ENCODE peak calls at places on chromosome 3, in seven cellular contexts. One of them, this sample, is unnamed.

GRCh38 chr3:185815391-185816282 is 9.2 kb downstream of the IGF2BP2 start:
- DNase-seq in fibroblast of the aortic adventitia: no peak
- DNase-seq in upper lobe of right lung: no peak
- DNase-seq in RWPE2: no peak
- DNase-seq in BE2C: no peak
- DNase-seq in suprapubic skin: no peak
- DNase-seq in cardiac muscle cell: no peak
- DNase-seq in this sample: no peak

GRCh38 chr3:23041918-23042696 is 161.0 kb upstream of the UBE2E2 start:
- DNase-seq in RWPE2: no peak
- DNase-seq in cardiac muscle cell: no peak
- DNase-seq in BE2C: no peak
- DNase-seq in suprapubic skin: no peak
- DNase-seq in upper lobe of right lung: no peak
- DNase-seq in fibroblast of the aortic adventitia: peak
- DNase-seq in this sample: no peak

GRCh38 chr3:188187055-188187454 is 33.1 kb downstream of the LPP start:
- DNase-seq in suprapubic skin: no peak
- DNase-seq in upper lobe of right lung: no peak
- DNase-seq in BE2C: no peak
- DNase-seq in RWPE2: no peak
- DNase-seq in cardiac muscle cell: no peak
- DNase-seq in fibroblast of the aortic adventitia: no peak
- DNase-seq in this sample: no peak

GRCh38 chr3:23726811-23727548 is 78.8 kb upstream of the UBE2E1 start:
- DNase-seq in BE2C: no peak
- DNase-seq in cardiac muscle cell: no peak
- DNase-seq in upper lobe of right lung: no peak
- DNase-seq in suprapubic skin: no peak
- DNase-seq in RWPE2: no peak
- DNase-seq in fibroblast of the aortic adventitia: no peak
- DNase-seq in this sample: no peak

GRCh38 chr3:189908646-189909045 is 212.1 kb downstream of the P3H2 start:
- DNase-seq in cardiac muscle cell: no peak
- DNase-seq in BE2C: no peak
- DNase-seq in fibroblast of the aortic adventitia: peak
- DNase-seq in suprapubic skin: no peak
- DNase-seq in upper lobe of right lung: no peak
- DNase-seq in RWPE2: peak
- DNase-seq in this sample: peak

GRCh38 chr3:97841304-97841703 is 19.5 kb downstream of the CRYBG3 start:
- DNase-seq in RWPE2: no peak
- DNase-seq in fibroblast of the aortic adventitia: no peak
- DNase-seq in BE2C: no peak
- DNase-seq in cardiac muscle cell: no peak
- DNase-seq in suprapubic skin: no peak
- DNase-seq in upper lobe of right lung: no peak
- DNase-seq in this sample: no peak

GRCh38 chr3:10511809-10512494 is 6.6 kb upstream of the ATP2B2 start:
- DNase-seq in upper lobe of right lung: no peak
- DNase-seq in cardiac muscle cell: no peak
- DNase-seq in BE2C: no peak
- DNase-seq in RWPE2: no peak
- DNase-seq in suprapubic skin: no peak
- DNase-seq in fibroblast of the aortic adventitia: peak
- DNase-seq in this sample: peak

GRCh38 chr3:111858641-111859040 is 424 bp upstream of the PHLDB2 start:
- DNase-seq in BE2C: no peak
- DNase-seq in cardiac muscle cell: no peak
- DNase-seq in fibroblast of the aortic adventitia: no peak
- DNase-seq in upper lobe of right lung: no peak
- DNase-seq in suprapubic skin: no peak
- DNase-seq in RWPE2: no peak
- DNase-seq in this sample: no peak

GRCh38 chr3:136255672-136256406 is 5.7 kb downstream of the PCCB start:
- DNase-seq in cardiac muscle cell: no peak
- DNase-seq in BE2C: no peak
- DNase-seq in upper lobe of right lung: no peak
- DNase-seq in fibroblast of the aortic adventitia: no peak
- DNase-seq in RWPE2: no peak
- DNase-seq in suprapubic skin: no peak
- DNase-seq in this sample: no peak

GRCh38 chr3:69364354-69364753 is 21.5 kb downstream of the FRMD4B start:
- DNase-seq in RWPE2: peak
- DNase-seq in cardiac muscle cell: no peak
- DNase-seq in upper lobe of right lung: no peak
- DNase-seq in fibroblast of the aortic adventitia: no peak
- DNase-seq in suprapubic skin: no peak
- DNase-seq in BE2C: peak
- DNase-seq in this sample: peak

GRCh38 chr3:197454014-197454413 is 101.8 kb downstream of the BDH1 start:
- DNase-seq in upper lobe of right lung: peak
- DNase-seq in suprapubic skin: no peak
- DNase-seq in cardiac muscle cell: no peak
- DNase-seq in RWPE2: no peak
- DNase-seq in fibroblast of the aortic adventitia: peak
- DNase-seq in BE2C: peak
- DNase-seq in this sample: no peak

GRCh38 chr3:123068227-123069020 is 1.6 kb downstream of the PDIA5 start:
- DNase-seq in suprapubic skin: no peak
- DNase-seq in BE2C: peak
- DNase-seq in cardiac muscle cell: no peak
- DNase-seq in upper lobe of right lung: no peak
- DNase-seq in RWPE2: no peak
- DNase-seq in fibroblast of the aortic adventitia: peak
- DNase-seq in this sample: no peak

GRCh38 chr3:113261996-113262665 is 50.8 kb downstream of the BOC start:
- DNase-seq in RWPE2: no peak
- DNase-seq in upper lobe of right lung: no peak
- DNase-seq in fibroblast of the aortic adventitia: peak
- DNase-seq in suprapubic skin: no peak
- DNase-seq in BE2C: no peak
- DNase-seq in cardiac muscle cell: no peak
- DNase-seq in this sample: no peak

GRCh38 chr3:53881691-53882593 is at the start of gene ACTR8:
- DNase-seq in suprapubic skin: peak
- DNase-seq in fibroblast of the aortic adventitia: peak
- DNase-seq in upper lobe of right lung: peak
- DNase-seq in cardiac muscle cell: peak
- DNase-seq in RWPE2: peak
- DNase-seq in BE2C: peak
- DNase-seq in this sample: peak

GRCh38 chr3:128153156-128154011 is at the start of gene EEFSEC:
- DNase-seq in upper lobe of right lung: peak
- DNase-seq in BE2C: peak
- DNase-seq in fibroblast of the aortic adventitia: peak
- DNase-seq in RWPE2: peak
- DNase-seq in cardiac muscle cell: peak
- DNase-seq in suprapubic skin: peak
- DNase-seq in this sample: peak

GRCh38 chr3:111045564-111045963 is 26.1 kb upstream of the NECTIN3 start:
- DNase-seq in upper lobe of right lung: no peak
- DNase-seq in suprapubic skin: no peak
- DNase-seq in cardiac muscle cell: no peak
- DNase-seq in fibroblast of the aortic adventitia: no peak
- DNase-seq in BE2C: no peak
- DNase-seq in RWPE2: no peak
- DNase-seq in this sample: peak

GRCh38 chr3:17946619-17947018 is 204.2 kb upstream of the TBC1D5 start:
- DNase-seq in fibroblast of the aortic adventitia: no peak
- DNase-seq in BE2C: no peak
- DNase-seq in RWPE2: no peak
- DNase-seq in upper lobe of right lung: no peak
- DNase-seq in cardiac muscle cell: peak
- DNase-seq in suprapubic skin: no peak
- DNase-seq in this sample: no peak

GRCh38 chr3:42526616-42527367 is 24.3 kb downstream of the VIPR1 start:
- DNase-seq in BE2C: no peak
- DNase-seq in cardiac muscle cell: peak
- DNase-seq in fibroblast of the aortic adventitia: no peak
- DNase-seq in suprapubic skin: no peak
- DNase-seq in upper lobe of right lung: no peak
- DNase-seq in RWPE2: no peak
- DNase-seq in this sample: no peak

GRCh38 chr3:140601881-140602280 is 76.0 kb upstream of the TRIM42 start:
- DNase-seq in fibroblast of the aortic adventitia: no peak
- DNase-seq in RWPE2: no peak
- DNase-seq in cardiac muscle cell: no peak
- DNase-seq in suprapubic skin: no peak
- DNase-seq in BE2C: no peak
- DNase-seq in upper lobe of right lung: no peak
- DNase-seq in this sample: no peak

GRCh38 chr3:141659821-141660597 is 78.1 kb upstream of the RNF7 start:
- DNase-seq in fibroblast of the aortic adventitia: peak
- DNase-seq in cardiac muscle cell: peak
- DNase-seq in suprapubic skin: no peak
- DNase-seq in upper lobe of right lung: peak
- DNase-seq in BE2C: peak
- DNase-seq in RWPE2: no peak
- DNase-seq in this sample: peak

GRCh38 chr3:138180375-138181029 is 5.8 kb upstream of the DBR1 start:
- DNase-seq in suprapubic skin: no peak
- DNase-seq in BE2C: peak
- DNase-seq in upper lobe of right lung: no peak
- DNase-seq in fibroblast of the aortic adventitia: peak
- DNase-seq in RWPE2: no peak
- DNase-seq in cardiac muscle cell: peak
- DNase-seq in this sample: peak

GRCh38 chr3:144003051-144003450 is 31.4 kb downstream of the DIPK2A start:
- DNase-seq in cardiac muscle cell: no peak
- DNase-seq in BE2C: no peak
- DNase-seq in RWPE2: no peak
- DNase-seq in fibroblast of the aortic adventitia: no peak
- DNase-seq in upper lobe of right lung: no peak
- DNase-seq in suprapubic skin: no peak
- DNase-seq in this sample: no peak

GRCh38 chr3:177705976-177706866 is 508.9 kb upstream of the TBL1XR1 start:
- DNase-seq in upper lobe of right lung: no peak
- DNase-seq in suprapubic skin: no peak
- DNase-seq in cardiac muscle cell: no peak
- DNase-seq in RWPE2: no peak
- DNase-seq in BE2C: no peak
- DNase-seq in fibroblast of the aortic adventitia: peak
- DNase-seq in this sample: no peak

GRCh38 chr3:124034016-124034808 is 42.3 kb upstream of the ROPN1 start:
- DNase-seq in suprapubic skin: no peak
- DNase-seq in RWPE2: no peak
- DNase-seq in BE2C: peak
- DNase-seq in cardiac muscle cell: peak
- DNase-seq in fibroblast of the aortic adventitia: peak
- DNase-seq in upper lobe of right lung: peak
- DNase-seq in this sample: peak

GRCh38 chr3:129656659-129657247 is 50.3 kb upstream of the PLXND1 start:
- DNase-seq in cardiac muscle cell: no peak
- DNase-seq in suprapubic skin: no peak
- DNase-seq in upper lobe of right lung: no peak
- DNase-seq in fibroblast of the aortic adventitia: peak
- DNase-seq in RWPE2: no peak
- DNase-seq in BE2C: no peak
- DNase-seq in this sample: no peak
- H3K4me3 ChIP-seq in cardiac muscle cell: no peak
- H3K4me3 ChIP-seq in suprapubic skin: no peak
- H3K4me3 ChIP-seq in upper lobe of right lung: no peak
- H3K4me3 ChIP-seq in fibroblast of the aortic adventitia: no peak
- H3K4me3 ChIP-seq in RWPE2: no peak
- H3K4me3 ChIP-seq in BE2C: no peak
- H3K4me3 ChIP-seq in this sample: no peak

DNA sequence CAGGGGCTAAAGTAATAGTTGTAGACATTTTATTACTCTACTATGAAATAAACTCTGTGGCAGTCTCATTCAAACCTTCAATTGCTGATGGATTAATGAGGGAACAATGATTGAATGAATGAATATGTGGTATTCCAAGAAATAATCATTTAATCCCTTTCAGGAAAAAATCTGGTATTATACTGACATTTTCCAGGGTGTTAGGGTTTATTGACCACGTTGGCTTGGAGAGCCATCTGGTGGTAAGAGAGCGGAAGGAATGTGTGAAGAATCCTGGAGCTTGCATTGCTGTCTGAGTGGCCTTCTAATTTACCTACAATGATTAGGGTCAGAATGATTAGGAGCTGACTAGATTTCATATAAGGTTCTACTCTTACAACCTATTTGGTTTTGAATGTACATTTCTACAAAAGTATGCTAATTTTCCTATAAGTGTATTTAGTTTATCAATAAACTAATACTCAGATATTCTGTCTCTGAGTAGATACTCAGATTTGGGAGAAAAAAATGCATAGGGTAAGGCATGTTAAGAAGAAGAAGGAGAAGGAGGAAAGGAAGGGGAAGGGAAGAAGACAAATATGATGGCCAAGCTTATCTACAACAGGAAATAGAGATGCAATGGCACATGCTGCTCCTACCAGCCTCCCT is 249.9 kb downstream of the ROBO1 start:
- DNase-seq in cardiac muscle cell: peak
- DNase-seq in fibroblast of the aortic adventitia: peak
- DNase-seq in upper lobe of right lung: no peak
- DNase-seq in RWPE2: no peak
- DNase-seq in BE2C: peak
- DNase-seq in suprapubic skin: no peak
- DNase-seq in this sample: peak
- TF ChIP-seq CTCF in cardiac muscle cell: peak
- TF ChIP-seq CTCF in fibroblast of the aortic adventitia: peak
- TF ChIP-seq CTCF in upper lobe of right lung: peak
- TF ChIP-seq CTCF in RWPE2: peak
- TF ChIP-seq CTCF in BE2C: peak
- TF ChIP-seq CTCF in suprapubic skin: no peak
- TF ChIP-seq CTCF in this sample: peak

GRCh38 chr3:184563569-184563925 is 2.0 kb downstream of the EPHB3 start:
- DNase-seq in upper lobe of right lung: no peak
- DNase-seq in fibroblast of the aortic adventitia: no peak
- DNase-seq in cardiac muscle cell: no peak
- DNase-seq in BE2C: no peak
- DNase-seq in RWPE2: no peak
- DNase-seq in suprapubic skin: no peak
- DNase-seq in this sample: no peak
- H3K4me3 ChIP-seq in upper lobe of right lung: peak
- H3K4me3 ChIP-seq in fibroblast of the aortic adventitia: peak
- H3K4me3 ChIP-seq in cardiac muscle cell: peak
- H3K4me3 ChIP-seq in BE2C: peak
- H3K4me3 ChIP-seq in RWPE2: no peak
- H3K4me3 ChIP-seq in suprapubic skin: peak
- H3K4me3 ChIP-seq in this sample: peak

DNA sequence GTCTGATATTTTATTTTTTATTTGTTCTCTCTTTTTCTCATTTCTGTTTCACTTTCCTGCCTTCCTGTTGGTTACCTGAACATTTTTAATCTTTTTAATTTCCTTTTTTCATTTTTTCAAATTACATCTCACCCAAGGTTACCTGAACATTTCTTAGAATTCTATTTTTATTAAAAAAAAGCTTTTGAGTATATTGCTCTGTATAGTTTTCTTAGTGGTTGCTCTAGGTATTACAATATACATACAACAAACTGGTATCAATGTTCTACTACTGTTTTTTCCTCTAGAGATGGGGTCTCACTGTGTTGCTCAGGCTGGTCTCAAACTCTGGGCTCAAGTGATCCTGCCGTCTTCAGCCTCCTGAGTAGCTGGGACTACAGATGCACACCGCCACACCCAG is 79.4 kb downstream of the DHX30 start:
- DNase-seq in upper lobe of right lung: no peak
- DNase-seq in fibroblast of the aortic adventitia: no peak
- DNase-seq in BE2C: no peak
- DNase-seq in cardiac muscle cell: no peak
- DNase-seq in suprapubic skin: no peak
- DNase-seq in RWPE2: no peak
- DNase-seq in this sample: no peak
- TF ChIP-seq CTCF in upper lobe of right lung: no peak
- TF ChIP-seq CTCF in fibroblast of the aortic adventitia: peak
- TF ChIP-seq CTCF in BE2C: no peak
- TF ChIP-seq CTCF in cardiac muscle cell: no peak
- TF ChIP-seq CTCF in suprapubic skin: no peak
- TF ChIP-seq CTCF in RWPE2: no peak
- TF ChIP-seq CTCF in this sample: no peak

This sample was measured in foreskin fibroblast.